ENCODE peak calls at places on chromosomes 16 and 17, in four cellular contexts. One of them, this sample, is unnamed.

GRCh38 chr16:65120811-65121721 is 797 bp downstream of the CDH11 start:
- DNase-seq in brain microvascular endothelial cell: no peak
- DNase-seq in skeletal muscle cell: no peak
- DNase-seq in amniotic stem cell: no peak
- DNase-seq in this sample: no peak

GRCh38 chr17:7888184-7888920 is at the start of gene CHD3:
- DNase-seq in brain microvascular endothelial cell: peak; percentile 8
- DNase-seq in skeletal muscle cell: no peak
- DNase-seq in amniotic stem cell: no peak
- DNase-seq in this sample: peak; percentile 87

GRCh38 chr17:58643147-58643546 is 48.7 kb downstream of the TEX14 start:
- DNase-seq in brain microvascular endothelial cell: peak; percentile 71
- DNase-seq in skeletal muscle cell: peak; percentile 43
- DNase-seq in amniotic stem cell: peak; percentile 15
- DNase-seq in this sample: no peak

GRCh38 chr16:30077656-30078055 is 1.9 kb downstream of the PPP4C start:
- DNase-seq in brain microvascular endothelial cell: no peak
- DNase-seq in skeletal muscle cell: no peak
- DNase-seq in amniotic stem cell: no peak
- DNase-seq in this sample: no peak

GRCh38 chr17:57819273-57819672 is 30.6 kb downstream of the MRPS23 start:
- DNase-seq in brain microvascular endothelial cell: no peak
- DNase-seq in skeletal muscle cell: no peak
- DNase-seq in amniotic stem cell: no peak
- DNase-seq in this sample: no peak

GRCh38 chr16:46895399-46896313 is 11.5 kb downstream of the GPT2 start:
- DNase-seq in brain microvascular endothelial cell: no peak
- DNase-seq in skeletal muscle cell: no peak
- DNase-seq in amniotic stem cell: no peak
- DNase-seq in this sample: peak; percentile 26

GRCh38 chr16:70726869-70727494 is 41.1 kb upstream of the MTSS2 start:
- DNase-seq in brain microvascular endothelial cell: no peak
- DNase-seq in skeletal muscle cell: no peak
- DNase-seq in amniotic stem cell: no peak
- DNase-seq in this sample: no peak

GRCh38 chr16:78210305-78210704 is 110.9 kb downstream of the WWOX start:
- DNase-seq in brain microvascular endothelial cell: peak; percentile 31
- DNase-seq in skeletal muscle cell: no peak
- DNase-seq in amniotic stem cell: no peak
- DNase-seq in this sample: peak; percentile 81

GRCh38 chr17:27237890-27238289 is 56.0 kb upstream of the WSB1 start:
- DNase-seq in brain microvascular endothelial cell: no peak
- DNase-seq in skeletal muscle cell: no peak
- DNase-seq in amniotic stem cell: no peak
- DNase-seq in this sample: no peak